ENCODE peak calls at places on chromosomes 6 and 20, in six cellular contexts. I is GM23248; A is cardiac muscle cell; H is CD8-positive, alpha-beta memory T cell; V is small intestine; Q is fibroblast of lung. G is an unnamed sample.

GRCh38 chr20:38764563-38765355 is 16.5 kb downstream of the ACTR5 start:
- DNase-seq in I (peak), A (peak), H (no peak), V (peak), Q (peak), G (no peak)

GRCh38 chr20:25061821-25062530 is 4.0 kb upstream of the ACSS1 start:
- DNase-seq in I (no peak), A (no peak), H (no peak), V (no peak), Q (no peak), G (no peak)

GRCh38 chr6:120681204-120681603 is 653.1 kb downstream of the TBC1D32 start:
- DNase-seq in I (no peak), A (peak), H (no peak), V (no peak), Q (no peak), G (no peak)

GRCh38 chr6:52361945-52362442 is at the start of gene PAQR8:
- DNase-seq in I (peak), A (peak), H (peak), V (peak), Q (peak), G (peak)

GRCh38 chr6:45044086-45044485 is 284.0 kb upstream of the RUNX2 start:
- DNase-seq in I (no peak), A (no peak), H (no peak), V (peak), Q (no peak), G (no peak)

GRCh38 chr6:97841763-97842162 is 558.7 kb upstream of the MMS22L start:
- DNase-seq in I (peak), A (peak), H (no peak), V (no peak), Q (peak), G (no peak)

GRCh38 chr20:43363506-43363905 is 94.2 kb upstream of the SRSF6 start:
- DNase-seq in I (peak), A (no peak), H (no peak), V (no peak), Q (no peak), G (no peak)

GRCh38 chr20:13267231-13267630 is 46.2 kb downstream of the ISM1 start:
- DNase-seq in I (no peak), A (no peak), H (no peak), V (no peak), Q (no peak), G (no peak)

GRCh38 chr6:68313911-68314310 is 321.2 kb upstream of the ADGRB3 start:
- DNase-seq in I (no peak), A (peak), H (no peak), V (no peak), Q (peak), G (no peak)

GRCh38 chr6:100210138-100210872 is 216.3 kb upstream of the MCHR2 start:
- DNase-seq in I (no peak), A (no peak), H (no peak), V (no peak), Q (no peak), G (no peak)

GRCh38 chr6:149862901-149863595 is 1.1 kb downstream of the LRP11 start:
- DNase-seq in I (peak), A (peak), H (peak), V (peak), Q (peak), G (peak)

GRCh38 chr6:169263374-169263773 is 9.7 kb upstream of the THBS2 start:
- DNase-seq in I (no peak), A (no peak), H (no peak), V (no peak), Q (no peak), G (no peak)

GRCh38 chr20:56151834-56152233 is 96.7 kb upstream of the MC3R start:
- DNase-seq in I (no peak), A (no peak), H (no peak), V (no peak), Q (no peak), G (no peak)

GRCh38 chr20:3163099-3164042 is 3.7 kb upstream of the FASTKD5 start:
- DNase-seq in I (no peak), A (no peak), H (no peak), V (no peak), Q (no peak), G (no peak)

GRCh38 chr20:41509801-41510200 is 108.4 kb downstream of the CHD6 start:
- DNase-seq in I (peak), A (peak), H (no peak), V (peak), Q (peak), G (no peak)

GRCh38 chr6:89400912-89401399 is 11.1 kb downstream of the RRAGD start:
- DNase-seq in I (no peak), A (peak), H (no peak), V (no peak), Q (no peak), G (no peak)

GRCh38 chr6:30443657-30444450 is 45.5 kb upstream of the HLA-E start:
- DNase-seq in I (peak), A (peak), H (no peak), V (no peak), Q (peak), G (no peak)

GRCh38 chr6:1363729-1364572 is 25.4 kb upstream of the FOXF2 start:
- DNase-seq in I (peak), A (peak), H (no peak), V (no peak), Q (no peak), G (no peak)

GRCh38 chr20:59324441-59324840 is 24.0 kb downstream of the EDN3 start:
- DNase-seq in I (no peak), A (no peak), H (no peak), V (no peak), Q (no peak), G (no peak)

GRCh38 chr6:68575765-68576439 is 59.2 kb upstream of the ADGRB3 start:
- DNase-seq in I (no peak), A (peak), H (no peak), V (no peak), Q (peak), G (no peak)

GRCh38 chr6:5672581-5673011 is 334.1 kb downstream of the NRN1 start:
- DNase-seq in I (peak), A (peak), H (no peak), V (no peak), Q (peak), G (no peak)

GRCh38 chr6:32635526-32636123 is 1.6 kb upstream of the HLA-DQA1 start:
- DNase-seq in I (no peak), A (no peak), H (no peak), V (no peak), Q (no peak), G (no peak)

GRCh38 chr6:34120953-34121675 is 24.8 kb downstream of the GRM4 start:
- DNase-seq in I (no peak), A (no peak), H (no peak), V (no peak), Q (no peak), G (no peak)

GRCh38 chr6:37636801-37637561 is 60.7 kb downstream of the MDGA1 start:
- DNase-seq in I (no peak), A (no peak), H (no peak), V (no peak), Q (no peak), G (no peak)

GRCh38 chr6:128655978-128656498 is 135.6 kb upstream of the PTPRK start:
- DNase-seq in I (peak), A (peak), H (no peak), V (no peak), Q (peak), G (no peak)

GRCh38 chr20:57748601-57749130 is 38.9 kb upstream of the PMEPA1 start:
- DNase-seq in I (peak), A (peak), H (peak), V (peak), Q (peak), G (no peak)

GRCh38 chr6:147633191-147633590 is 124.7 kb downstream of the SAMD5 start:
- DNase-seq in I (no peak), A (no peak), H (no peak), V (no peak), Q (no peak), G (no peak)

GRCh38 chr6:28211840-28212509 is 13.1 kb upstream of the ZSCAN9 start:
- DNase-seq in I (no peak), A (no peak), H (no peak), V (no peak), Q (no peak), G (no peak)

GRCh38 chr6:150932976-150933375 is 67.5 kb downstream of the MTHFD1L start:
- DNase-seq in I (peak), A (no peak), H (no peak), V (no peak), Q (peak), G (no peak)

GRCh38 chr6:146770965-146771735 is 172.4 kb downstream of the ADGB start:
- DNase-seq in I (peak), A (peak), H (peak), V (no peak), Q (no peak), G (peak)

DNA sequence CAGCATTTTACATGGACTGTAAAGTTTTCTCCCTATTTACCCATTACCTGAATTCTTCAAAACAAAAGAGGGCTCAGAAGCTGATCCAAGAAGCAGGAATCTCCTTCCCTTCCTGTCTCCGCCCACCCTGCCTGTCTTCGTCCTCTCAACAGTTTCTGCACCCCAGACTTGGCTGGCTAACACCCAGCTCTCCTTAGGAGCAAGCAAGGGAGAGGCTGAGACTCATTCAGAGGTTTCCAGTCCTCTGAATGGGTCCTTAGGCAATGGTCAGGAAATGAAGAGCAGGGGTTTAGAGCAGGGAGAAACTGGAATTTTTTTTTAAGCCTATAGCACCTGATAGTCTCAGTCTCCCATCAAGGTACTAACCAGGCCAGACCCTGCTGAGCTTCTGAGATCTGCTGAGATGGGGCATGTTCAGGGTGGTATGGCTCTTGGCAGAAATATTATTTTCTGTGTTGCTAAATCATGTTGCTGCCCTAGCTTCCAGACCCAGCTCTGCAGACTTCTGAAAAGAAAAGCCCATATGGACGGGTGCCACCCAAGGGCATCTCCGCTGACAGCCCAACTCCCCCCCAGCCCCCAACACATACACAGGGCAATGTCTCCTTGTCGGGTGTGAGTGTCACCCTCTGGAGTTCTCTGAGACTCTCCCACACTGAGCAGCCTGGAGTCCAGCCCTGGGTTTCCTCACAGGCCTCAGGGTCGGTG is 74.6 kb upstream of the CD93 start:
- DNase-seq in I (peak), A (peak), H (no peak), V (no peak), Q (peak), G (no peak)
- H3K27ac ChIP-seq in I (peak), A (no peak), H (peak), V (no peak), Q (no peak), G (peak)

GRCh38 chr6:24334285-24334684 is 23.6 kb downstream of the DCDC2 start:
- DNase-seq in I (no peak), A (no peak), H (no peak), V (no peak), Q (no peak), G (no peak)

GRCh38 chr6:24329022-24329421 is 28.8 kb downstream of the DCDC2 start:
- DNase-seq in I (peak), A (no peak), H (no peak), V (no peak), Q (peak), G (no peak)

GRCh38 chr6:24330137-24330732 is 27.6 kb downstream of the DCDC2 start:
- DNase-seq in I (peak), A (peak), H (no peak), V (peak), Q (peak), G (no peak)

GRCh38 chr6:24329451-24329850 is 28.4 kb downstream of the DCDC2 start:
- DNase-seq in I (peak), A (peak), H (no peak), V (no peak), Q (peak), G (no peak)

GRCh38 chr6:24332306-24332705 is 25.6 kb downstream of the DCDC2 start:
- DNase-seq in I (peak), A (peak), H (no peak), V (no peak), Q (peak), G (no peak)
- H3K27ac ChIP-seq in I (no peak), A (no peak), H (no peak), V (no peak), Q (no peak), G (no peak)

GRCh38 chr6:113169484-113169883 is 687.7 kb upstream of the MARCKS start:
- DNase-seq in I (peak), A (peak), H (no peak), V (no peak), Q (peak), G (no peak)
- H3K27ac ChIP-seq in I (no peak), A (no peak), H (no peak), V (no peak), Q (no peak), G (no peak)

GRCh38 chr20:62123450-62124118 is 1.3 kb downstream of the LSM14B start:
- DNase-seq in I (peak), A (peak), H (no peak), V (peak), Q (peak), G (peak)
- H3K27ac ChIP-seq in I (peak), A (peak), H (peak), V (no peak), Q (peak), G (no peak)

GRCh38 chr20:45189067-45189611 is 14.4 kb downstream of the PI3 start:
- DNase-seq in I (no peak), A (no peak), H (no peak), V (no peak), Q (no peak), G (no peak)
- H3K27ac ChIP-seq in I (no peak), A (no peak), H (no peak), V (no peak), Q (no peak), G (no peak)

GRCh38 chr20:49415664-49416044 is 66.8 kb downstream of the KCNB1 start:
- DNase-seq in I (no peak), A (no peak), H (no peak), V (no peak), Q (no peak), G (no peak)
- H3K27ac ChIP-seq in I (no peak), A (no peak), H (no peak), V (no peak), Q (no peak), G (no peak)

GRCh38 chr6:9789201-9789600 is 625.7 kb downstream of the TFAP2A start:
- DNase-seq in I (peak), A (no peak), H (no peak), V (no peak), Q (no peak), G (no peak)
- H3K27ac ChIP-seq in I (no peak), A (no peak), H (no peak), V (no peak), Q (no peak), G (no peak)

GRCh38 chr20:37331060-37331857 is 14.7 kb upstream of the SRC start:
- DNase-seq in I (no peak), A (no peak), H (no peak), V (no peak), Q (no peak), G (no peak)
- H3K27ac ChIP-seq in I (no peak), A (peak), H (no peak), V (no peak), Q (no peak), G (no peak)

GRCh38 chr6:158573542-158573931 is 13.6 kb downstream of the TMEM181 start:
- DNase-seq in I (no peak), A (no peak), H (no peak), V (no peak), Q (no peak), G (no peak)

GRCh38 chr6:158571826-158572652 is 12.1 kb downstream of the TMEM181 start:
- DNase-seq in I (no peak), A (no peak), H (no peak), V (peak), Q (no peak), G (no peak)

GRCh38 chr6:158574800-158575199 is 14.9 kb downstream of the TMEM181 start:
- DNase-seq in I (no peak), A (no peak), H (no peak), V (no peak), Q (no peak), G (no peak)

GRCh38 chr6:158572653-158573541 is 13.0 kb downstream of the TMEM181 start:
- DNase-seq in I (no peak), A (no peak), H (no peak), V (no peak), Q (no peak), G (no peak)

GRCh38 chr6:158575550-158575949 is 15.7 kb downstream of the TMEM181 start:
- DNase-seq in I (no peak), A (peak), H (no peak), V (no peak), Q (peak), G (no peak)
- H3K27ac ChIP-seq in I (no peak), A (peak), H (no peak), V (peak), Q (no peak), G (no peak)

GRCh38 chr6:142888461-142888860 is 56.5 kb downstream of the HIVEP2 start:
- DNase-seq in I (no peak), A (no peak), H (no peak), V (no peak), Q (no peak), G (no peak)

GRCh38 chr6:142893088-142893487 is 51.9 kb downstream of the HIVEP2 start:
- DNase-seq in I (peak), A (peak), H (no peak), V (peak), Q (peak), G (no peak)

GRCh38 chr6:142887534-142887933 is 57.4 kb downstream of the HIVEP2 start:
- DNase-seq in I (no peak), A (no peak), H (no peak), V (no peak), Q (no peak), G (no peak)

GRCh38 chr6:142892254-142893021 is 52.5 kb downstream of the HIVEP2 start:
- DNase-seq in I (no peak), A (no peak), H (no peak), V (no peak), Q (no peak), G (no peak)

GRCh38 chr6:142891454-142891853 is 53.5 kb downstream of the HIVEP2 start:
- DNase-seq in I (no peak), A (no peak), H (no peak), V (no peak), Q (no peak), G (no peak)
- H3K27ac ChIP-seq in I (no peak), A (peak), H (no peak), V (no peak), Q (no peak), G (no peak)

G was measured in HL-60.